ENCODE peak calls at places on chromosomes 4 and X, in nine cellular contexts. G is activated T-cell treated with anti-CD3 and anti-CD28 coated beads, Interleukin-2, amount 50 U/mL, for 72 hours; O is AG08396; X is left colon; C is heart left ventricle; W is activated naive CD4-positive, alpha-beta T cell; J is SHP77; V is dorsolateral prefrontal cortex; R is NCI-H460. T is an unnamed sample.

GRCh38 chrX:53256446-53257041 is 24.8 kb downstream of the IQSEC2 start:
- DNase-seq in G (no peak), O (no peak), X (no peak), C (no peak), W (no peak), J (no peak), V (no peak), R (no peak), T (no peak)

GRCh38 chr4:119493419-119493818 is 135.2 kb downstream of the PDE5A start:
- DNase-seq in G (no peak), O (no peak), X (no peak), C (no peak), W (no peak), J (no peak), V (no peak), R (no peak), T (no peak)

GRCh38 chr4:19368800-19369199 is 882.9 kb upstream of the SLIT2 start:
- DNase-seq in G (no peak), O (no peak), X (no peak), C (no peak), W (no peak), J (no peak), V (no peak), R (no peak), T (no peak)

GRCh38 chr4:3724319-3725231 is 41.6 kb upstream of the ADRA2C start:
- DNase-seq in G (no peak), O (no peak), X (no peak), C (no peak), W (no peak), J (no peak), V (no peak), R (no peak), T (no peak)

GRCh38 chr4:1516261-1516660 is 110.0 kb upstream of the NKX1-1 start:
- DNase-seq in G (no peak), O (no peak), X (no peak), C (peak; percentile 50), W (no peak), J (no peak), V (no peak), R (no peak), T (no peak)

GRCh38 chrX:120795301-120795700 is 80.4 kb downstream of the CT47B1 start:
- DNase-seq in G (no peak), O (no peak), X (no peak), C (no peak), W (no peak), J (no peak), V (no peak), R (no peak), T (no peak)

GRCh38 chr4:69970071-69970470 is 4.5 kb upstream of the CSN2 start:
- DNase-seq in G (no peak), O (no peak), X (no peak), C (no peak), W (no peak), J (no peak), V (no peak), R (no peak), T (no peak)

GRCh38 chr4:89572224-89572858 is 264.6 kb downstream of the SNCA start:
- DNase-seq in G (no peak), O (no peak), X (no peak), C (no peak), W (no peak), J (peak; percentile 2), V (no peak), R (no peak), T (no peak)

GRCh38 chrX:34893741-34894140 is 48.9 kb upstream of the FAM47B start:
- DNase-seq in G (no peak), O (no peak), X (no peak), C (no peak), W (no peak), J (no peak), V (no peak), R (no peak), T (no peak)

GRCh38 chr4:184959309-184959708 is 59.0 kb upstream of the HELT start:
- DNase-seq in G (no peak), O (no peak), X (no peak), C (no peak), W (no peak), J (no peak), V (no peak), R (no peak), T (no peak)

GRCh38 chr4:187378441-187378840 is 617.1 kb upstream of the ZFP42 start:
- DNase-seq in G (no peak), O (no peak), X (no peak), C (no peak), W (no peak), J (no peak), V (no peak), R (no peak), T (no peak)

GRCh38 chrX:9911479-9911878 is 55.7 kb upstream of the CLDN34 start:
- DNase-seq in G (no peak), O (no peak), X (no peak), C (no peak), W (no peak), J (no peak), V (no peak), R (no peak), T (no peak)

GRCh38 chr4:119693127-119693526 is 64.5 kb upstream of the PDE5A start:
- DNase-seq in G (no peak), O (peak; percentile 21), X (no peak), C (no peak), W (no peak), J (no peak), V (no peak), R (no peak), T (no peak)

GRCh38 chrX:18873189-18873791 is 110.6 kb downstream of the PHKA2 start:
- DNase-seq in G (no peak), O (peak; percentile 30), X (no peak), C (peak; percentile 63), W (no peak), J (no peak), V (peak; percentile 48), R (peak; percentile 25), T (no peak)

GRCh38 chr4:41538017-41538733 is at the start of gene LIMCH1:
- DNase-seq in G (no peak), O (peak; percentile 13), X (peak; percentile 33), C (peak; percentile 80), W (no peak), J (no peak), V (no peak), R (peak; percentile 75), T (no peak)

GRCh38 chr4:8044699-8045098 is 105.0 kb upstream of the AFAP1 start:
- DNase-seq in G (no peak), O (no peak), X (peak; percentile 51), C (no peak), W (no peak), J (peak; percentile 90), V (no peak), R (no peak), T (no peak)

GRCh38 chrX:133414399-133415275 is 652 bp downstream of the GPC4 start:
- DNase-seq in G (peak; percentile 1), O (peak; percentile 29), X (peak; percentile 28), C (peak; percentile 45), W (no peak), J (no peak), V (no peak), R (no peak), T (no peak)

GRCh38 chr4:30370105-30370504 is 350.1 kb upstream of the PCDH7 start:
- DNase-seq in G (no peak), O (no peak), X (no peak), C (no peak), W (no peak), J (no peak), V (no peak), R (no peak), T (no peak)

GRCh38 chr4:151561551-151562256 is 152.7 kb downstream of the FHIP1A start:
- DNase-seq in G (no peak), O (no peak), X (no peak), C (no peak), W (no peak), J (no peak), V (no peak), R (no peak), T (no peak)